ENCODE peak calls at places on chromosomes 16 and 17, in four cellular contexts. Q is WTC11, O is K562, X is H1. H is an unnamed sample.
A peak's percentile ranks its signal among the peaks of the same experiment; 100 is the strongest.

GRCh38 chr16:89314357-89314756 is 96.9 kb downstream of the ZNF778 start:
- DNase-seq in X (no peak), Q (no peak), O (no peak), H (no peak)

GRCh38 chr17:48547839-48548686 is 3.2 kb upstream of the HOXB2 start:
- DNase-seq in O (peak; percentile 82), Q (no peak), X (no peak), H (no peak)

GRCh38 chr16:90083139-90083538 is 6.0 kb upstream of the PRDM7 start:
- DNase-seq in X (no peak), Q (no peak), O (no peak), H (no peak)

GRCh38 chr17:28735242-28735722 is 6.7 kb downstream of the NEK8 start:
- DNase-seq in Q (no peak), O (peak; percentile 95), X (no peak), H (no peak)

GRCh38 chr17:53818894-53819293 is 3.8 kb upstream of the KIF2B start:
- DNase-seq in X (no peak), Q (no peak), O (no peak), H (no peak)

GRCh38 chr16:82061861-82062525 is 26.9 kb downstream of the HSD17B2 start:
- DNase-seq in Q (no peak), X (no peak), O (peak; percentile 54), H (peak; percentile 13)

GRCh38 chr17:40333781-40334453 is 24.9 kb downstream of the RARA start:
- DNase-seq in Q (no peak), O (no peak), X (no peak), H (no peak)

GRCh38 chr17:16301963-16302855 is 51.1 kb downstream of the CENPV start:
- DNase-seq in O (no peak), X (no peak), Q (no peak), H (no peak)

GRCh38 chr16:177394-177822 is 928 bp downstream of the HBA1 start:
- DNase-seq in O (no peak), Q (no peak), X (no peak), H (peak; percentile 70)

GRCh38 chr17:17524091-17524490 is 27.9 kb upstream of the RASD1 start:
- DNase-seq in X (no peak), Q (no peak), O (no peak), H (no peak)

GRCh38 chr16:50692999-50693781 is at the start of gene NOD2:
- DNase-seq in X (peak; percentile 61), Q (peak; percentile 52), O (peak; percentile 41), H (peak; percentile 91)
- TF ChIP-seq TEAD4 in X (no peak), Q (no peak), O (no peak), H (no peak)

DNA sequence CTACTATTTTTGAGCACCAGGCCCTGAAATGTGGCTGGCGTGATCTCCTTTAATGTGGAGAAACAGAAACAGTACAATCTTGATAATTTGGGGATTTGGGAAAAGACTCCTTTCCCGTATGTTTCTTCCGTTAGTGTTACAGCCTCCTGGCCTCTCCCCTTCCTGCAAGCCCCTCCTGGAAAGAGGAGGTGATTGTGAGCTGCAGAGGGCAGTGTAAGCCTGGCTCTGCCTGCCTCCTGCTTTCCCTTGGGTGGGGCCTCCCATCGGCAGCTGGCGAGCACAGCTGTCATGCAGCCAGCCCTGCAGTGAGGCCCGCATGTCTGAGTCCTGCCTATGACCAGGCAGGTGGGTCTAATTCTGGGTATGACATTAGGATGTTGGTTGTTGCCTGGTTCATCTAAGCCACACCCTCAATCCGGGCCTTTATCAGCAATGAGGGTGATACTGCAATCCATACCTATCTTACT is 48.7 kb upstream of the WSB1 start:
- DNase-seq in O (peak; percentile 90), Q (peak; percentile 81), X (peak; percentile 73), H (peak; percentile 84)
- TF ChIP-seq TEAD4 in O (no peak), Q (no peak), X (no peak), H (no peak)

DNA sequence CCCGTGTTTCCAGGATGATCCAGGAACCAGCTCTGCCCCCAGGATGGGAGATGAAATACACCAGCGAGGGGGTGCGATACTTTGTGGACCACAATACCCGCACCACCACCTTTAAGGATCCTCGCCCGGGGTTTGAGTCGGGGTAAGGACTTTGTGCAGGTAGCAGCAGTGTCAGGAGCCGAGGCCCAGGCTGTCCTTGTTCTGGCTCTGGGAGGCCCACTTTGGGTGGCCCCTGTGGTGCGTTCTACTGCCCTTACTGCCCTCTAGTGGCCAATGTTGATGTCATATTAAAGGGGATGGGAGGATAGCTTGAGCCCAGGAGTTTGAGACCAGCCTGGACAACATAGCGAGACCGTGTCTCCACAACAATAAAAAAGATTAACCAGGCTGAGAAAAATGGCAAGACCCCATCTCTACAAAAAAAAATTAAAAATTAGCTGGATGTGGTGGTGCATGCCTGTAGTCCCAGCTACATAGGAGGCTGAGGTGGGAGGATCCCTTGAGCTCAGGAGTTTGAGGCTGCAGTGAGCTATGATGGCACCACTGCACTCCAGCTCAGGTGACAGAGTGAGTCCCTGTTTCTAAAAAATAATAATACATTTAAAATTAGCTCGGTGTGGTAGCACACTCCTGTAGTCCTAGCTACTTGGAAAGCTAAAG is 20.9 kb upstream of the CLEC18A start:
- DNase-seq in O (peak; percentile 81), Q (peak; percentile 71), X (peak; percentile 74), H (peak; percentile 85)
- TF ChIP-seq TEAD4 in O (no peak), Q (no peak), X (no peak), H (no peak)

GRCh38 chr16:23182675-23183485 is at the start of gene SCNN1G:
- DNase-seq in Q (peak; percentile 33), O (no peak), X (no peak), H (peak; percentile 73)
- TF ChIP-seq TEAD4 in Q (no peak), O (no peak), X (no peak), H (no peak)

DNA sequence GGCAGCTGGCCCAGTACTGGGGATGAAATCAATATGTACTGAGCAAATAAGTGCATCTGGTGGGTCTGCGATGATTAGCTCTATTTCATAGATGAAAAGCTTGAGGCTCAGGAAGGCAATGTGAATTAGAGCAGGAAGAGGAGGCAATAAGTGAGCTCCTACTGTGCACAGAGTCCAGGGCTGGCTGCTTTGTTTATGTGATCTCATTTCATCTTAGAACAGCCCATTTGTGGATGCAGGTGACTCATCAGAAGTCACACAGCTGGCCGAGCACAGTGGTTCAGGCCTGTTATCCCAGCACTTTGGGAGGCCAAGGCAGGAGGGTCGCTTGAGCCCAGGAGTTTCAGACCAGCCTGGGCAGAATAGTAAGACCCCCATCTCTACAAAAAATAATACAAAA is 7.1 kb downstream of the TMEM114 start:
- DNase-seq in Q (no peak), X (no peak), O (no peak), H (no peak)
- TF ChIP-seq TEAD4 in Q (no peak), X (no peak), O (no peak), H (no peak)

GRCh38 chr17:77214743-77215142 is 74.0 kb downstream of the SEC14L1 start:
- DNase-seq in X (peak; percentile 63), Q (peak; percentile 72), O (peak; percentile 35), H (peak; percentile 77)
- TF ChIP-seq TEAD4 in X (no peak), Q (no peak), O (no peak), H (no peak)

GRCh38 chr16:48816393-48816792 is 206.4 kb upstream of the N4BP1 start:
- DNase-seq in O (no peak), X (no peak), Q (no peak), H (no peak)
- TF ChIP-seq TEAD4 in O (no peak), X (no peak), Q (no peak), H (no peak)

GRCh38 chr17:65785109-65785508 is 223.7 kb upstream of the AXIN2 start:
- DNase-seq in X (no peak), Q (no peak), O (no peak), H (no peak)
- TF ChIP-seq TEAD4 in X (no peak), Q (no peak), O (no peak), H (peak; percentile 97)

GRCh38 chr17:7634384-7634783 is 4.4 kb downstream of the SHBG start:
- DNase-seq in X (peak; percentile 87), O (peak; percentile 79), Q (peak; percentile 85), H (peak; percentile 89)

GRCh38 chr17:7629939-7630571 is at the start of gene SHBG:
- DNase-seq in X (no peak), O (no peak), Q (no peak), H (no peak)

GRCh38 chr17:7631398-7632380 is 1.8 kb downstream of the SHBG start:
- DNase-seq in O (no peak), Q (no peak), X (no peak), H (peak; percentile 62)

GRCh38 chr17:7633093-7633492 is 3.2 kb downstream of the SHBG start:
- DNase-seq in Q (peak; percentile 31), O (no peak), X (no peak), H (no peak)

DNA sequence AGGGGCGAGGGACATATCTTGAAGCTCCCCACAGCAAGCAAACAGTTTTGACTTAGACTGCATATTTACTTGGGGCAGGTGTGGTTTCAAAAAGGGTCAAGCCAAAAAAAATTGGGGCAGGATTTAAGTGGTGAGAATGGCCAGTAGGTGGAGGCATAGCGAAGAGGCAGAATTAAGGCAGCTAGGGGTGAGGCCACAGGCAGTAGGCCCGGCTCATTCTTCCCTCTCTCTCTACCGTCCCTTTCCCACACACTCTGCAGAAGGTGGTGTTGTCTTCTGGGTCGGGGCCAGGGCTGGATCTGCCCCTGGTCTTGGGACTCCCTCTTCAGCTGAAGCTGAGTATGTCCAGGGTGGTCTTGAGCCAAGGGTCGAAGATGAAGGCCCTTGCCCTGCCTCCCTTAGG is 2.6 kb downstream of the SHBG start:
- DNase-seq in X (peak; percentile 66), Q (peak; percentile 56), O (peak; percentile 59), H (no peak)
- TF ChIP-seq TEAD4 in X (no peak), Q (no peak), O (no peak), H (no peak)

H was measured in SK-N-SH.